ENCODE peak calls at places on chromosome 11, in five cellular contexts. One of them, this sample, is unnamed.

GRCh38 chr11:117230286-117230961 is 1.4 kb downstream of the PCSK7 start:
- DNase-seq in mesenchymal stem cell: no peak
- DNase-seq in trophoblast cell: no peak
- DNase-seq in H9: no peak
- DNase-seq in H1: no peak
- DNase-seq in this sample: no peak

GRCh38 chr11:111260761-111261160 is 15.2 kb downstream of the POU2AF2 start:
- DNase-seq in H1: no peak
- DNase-seq in H9: no peak
- DNase-seq in trophoblast cell: no peak
- DNase-seq in mesenchymal stem cell: no peak
- DNase-seq in this sample: no peak

GRCh38 chr11:17558025-17558780 is 11.1 kb downstream of the OTOG start:
- DNase-seq in H9: no peak
- DNase-seq in trophoblast cell: no peak
- DNase-seq in mesenchymal stem cell: no peak
- DNase-seq in H1: no peak
- DNase-seq in this sample: no peak

GRCh38 chr11:36012410-36012809 is 68.5 kb downstream of the LDLRAD3 start:
- DNase-seq in H9: no peak
- DNase-seq in trophoblast cell: peak; percentile 54
- DNase-seq in mesenchymal stem cell: peak; percentile 76
- DNase-seq in H1: no peak
- DNase-seq in this sample: no peak

GRCh38 chr11:17722000-17722643 is 2.8 kb downstream of the MYOD1 start:
- DNase-seq in H1: peak; percentile 65
- DNase-seq in trophoblast cell: peak; percentile 45
- DNase-seq in mesenchymal stem cell: no peak
- DNase-seq in H9: peak; percentile 73
- DNase-seq in this sample: no peak

GRCh38 chr11:76562541-76562940 is 108.0 kb downstream of the LRRC32 start:
- DNase-seq in trophoblast cell: no peak
- DNase-seq in H9: no peak
- DNase-seq in H1: no peak
- DNase-seq in mesenchymal stem cell: no peak
- DNase-seq in this sample: no peak

GRCh38 chr11:68524213-68524612 is 63.7 kb downstream of the PPP6R3 start:
- DNase-seq in H1: no peak
- DNase-seq in H9: no peak
- DNase-seq in trophoblast cell: no peak
- DNase-seq in mesenchymal stem cell: no peak
- DNase-seq in this sample: no peak

GRCh38 chr11:29162490-29162889 is 854.3 kb downstream of the KCNA4 start:
- DNase-seq in H9: no peak
- DNase-seq in trophoblast cell: no peak
- DNase-seq in H1: no peak
- DNase-seq in mesenchymal stem cell: no peak
- DNase-seq in this sample: no peak

GRCh38 chr11:783581-784015 is 6.3 kb downstream of the CEND1 start:
- DNase-seq in trophoblast cell: peak; percentile 50
- DNase-seq in mesenchymal stem cell: peak; percentile 86
- DNase-seq in H9: peak; percentile 99
- DNase-seq in H1: peak; percentile 93
- DNase-seq in this sample: peak; percentile 70

GRCh38 chr11:12724301-12725046 is 50.3 kb downstream of the TEAD1 start:
- DNase-seq in H1: peak; percentile 77
- DNase-seq in H9: peak; percentile 95
- DNase-seq in mesenchymal stem cell: peak; percentile 97
- DNase-seq in trophoblast cell: no peak
- DNase-seq in this sample: no peak
- H3K4ac ChIP-seq in H1: no peak overlapping the region
- H3K4ac ChIP-seq in H9: no peak overlapping the region
- H3K4ac ChIP-seq in mesenchymal stem cell: peak overlapping the region; percentile 99
- H3K4ac ChIP-seq in trophoblast cell: peak overlapping the region; percentile 91
- H3K4ac ChIP-seq in this sample: no peak overlapping the region

DNA sequence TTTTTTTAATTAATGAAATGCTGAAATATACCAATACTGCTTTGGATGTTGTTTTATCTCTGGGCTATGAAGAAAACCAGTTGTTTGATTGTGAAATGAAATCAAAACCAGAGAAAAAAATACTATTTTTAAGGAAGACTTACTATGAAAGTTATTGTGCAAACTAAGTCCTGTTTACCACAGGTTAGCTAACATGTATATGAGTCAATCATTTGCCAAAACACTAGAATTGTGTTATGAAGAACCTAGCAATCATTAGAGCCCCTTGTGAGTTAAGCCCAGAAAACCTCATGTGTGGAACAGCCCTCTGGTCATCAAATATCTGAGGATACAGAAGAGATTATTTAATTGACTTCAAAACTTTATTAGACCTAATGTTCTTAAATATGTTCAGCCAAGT is 83.7 kb downstream of the FAT3 start:
- DNase-seq in H1: no peak
- DNase-seq in H9: no peak
- DNase-seq in trophoblast cell: no peak
- DNase-seq in mesenchymal stem cell: no peak
- DNase-seq in this sample: no peak
- H2BK12ac ChIP-seq in H1: no peak overlapping the region
- H2BK12ac ChIP-seq in H9: no peak overlapping the region
- H2BK12ac ChIP-seq in trophoblast cell: no peak overlapping the region
- H2BK12ac ChIP-seq in mesenchymal stem cell: no peak overlapping the region
- H2BK12ac ChIP-seq in this sample: no peak overlapping the region

GRCh38 chr11:119759324-119759723 is 30.3 kb upstream of the NECTIN1 start:
- DNase-seq in trophoblast cell: no peak
- DNase-seq in mesenchymal stem cell: peak; percentile 38
- DNase-seq in H1: no peak
- DNase-seq in H9: no peak
- DNase-seq in this sample: no peak
- H3K14ac ChIP-seq in trophoblast cell: no peak overlapping the region
- H3K14ac ChIP-seq in mesenchymal stem cell: no peak overlapping the region
- H3K14ac ChIP-seq in H1: no peak overlapping the region
- H3K14ac ChIP-seq in H9: no peak overlapping the region
- H3K14ac ChIP-seq in this sample: no peak overlapping the region

GRCh38 chr11:109016724-109017123 is 351.9 kb downstream of the DDX10 start:
- DNase-seq in H1: no peak
- DNase-seq in trophoblast cell: no peak
- DNase-seq in mesenchymal stem cell: no peak
- DNase-seq in H9: no peak
- DNase-seq in this sample: no peak

GRCh38 chr11:109023029-109023428 is 358.2 kb downstream of the DDX10 start:
- DNase-seq in H1: no peak
- DNase-seq in trophoblast cell: no peak
- DNase-seq in H9: no peak
- DNase-seq in mesenchymal stem cell: no peak
- DNase-seq in this sample: no peak

GRCh38 chr11:109018639-109019038 is 353.8 kb downstream of the DDX10 start:
- DNase-seq in H1: no peak
- DNase-seq in trophoblast cell: no peak
- DNase-seq in H9: no peak
- DNase-seq in mesenchymal stem cell: no peak
- DNase-seq in this sample: no peak

GRCh38 chr11:109017489-109017888 is 352.6 kb downstream of the DDX10 start:
- DNase-seq in mesenchymal stem cell: no peak
- DNase-seq in H9: no peak
- DNase-seq in H1: no peak
- DNase-seq in trophoblast cell: no peak
- DNase-seq in this sample: no peak

GRCh38 chr11:109019342-109019936 is 354.6 kb downstream of the DDX10 start:
- DNase-seq in H1: no peak
- DNase-seq in H9: no peak
- DNase-seq in mesenchymal stem cell: no peak
- DNase-seq in trophoblast cell: no peak
- DNase-seq in this sample: no peak
- H3K4ac ChIP-seq in H1: no peak overlapping the region
- H3K4ac ChIP-seq in H9: no peak overlapping the region
- H3K4ac ChIP-seq in mesenchymal stem cell: no peak overlapping the region
- H3K4ac ChIP-seq in trophoblast cell: no peak overlapping the region
- H3K4ac ChIP-seq in this sample: no peak overlapping the region

DNA sequence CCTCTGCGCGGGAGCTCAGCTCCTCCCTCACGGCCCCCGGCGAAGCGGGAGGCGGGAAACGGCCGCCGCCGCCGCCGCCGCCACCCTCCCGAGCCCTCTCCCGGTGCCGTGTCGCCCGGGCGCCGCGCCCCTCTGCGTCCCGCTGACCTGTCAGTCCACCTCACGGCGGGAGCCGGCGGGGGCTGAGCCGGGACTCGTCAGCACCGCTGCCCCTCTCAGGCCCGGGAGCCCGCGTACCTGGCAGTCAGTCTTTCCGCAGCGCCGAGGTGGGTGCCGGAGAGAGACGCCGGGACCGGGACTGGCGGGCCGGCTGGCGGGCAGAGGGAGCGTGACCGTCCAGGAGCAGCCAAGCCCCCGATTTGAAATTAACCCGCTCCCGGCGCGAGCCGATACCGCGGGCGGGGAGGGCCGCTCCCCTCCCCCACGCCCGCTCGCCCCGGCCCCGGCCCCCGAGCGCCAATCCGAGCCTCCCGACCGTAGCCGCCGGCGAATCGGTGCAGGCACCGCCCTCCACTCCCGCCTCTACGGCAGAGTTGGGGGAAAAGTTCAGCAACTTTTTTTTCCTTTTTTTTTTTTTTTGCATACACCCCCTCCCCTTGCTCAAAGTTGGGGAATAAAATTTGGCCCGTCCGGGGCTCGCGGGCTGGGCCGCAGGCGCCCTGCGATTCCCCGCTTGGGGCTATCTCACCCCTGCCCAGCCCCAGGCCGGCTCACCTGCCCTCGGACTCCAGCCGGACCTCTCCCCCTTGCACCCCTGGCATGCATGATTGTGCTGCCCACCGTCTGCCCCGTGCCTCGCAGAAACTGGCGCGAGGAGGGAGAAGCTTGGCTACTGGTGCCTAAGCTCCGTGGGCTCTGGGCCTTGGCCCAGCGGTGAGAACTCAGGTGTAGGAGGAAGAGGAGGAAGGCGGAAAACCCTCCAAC is 777 bp upstream of the E2F8 start:
- DNase-seq in mesenchymal stem cell: no peak
- DNase-seq in H1: peak; percentile 83
- DNase-seq in trophoblast cell: no peak
- DNase-seq in H9: peak; percentile 71
- DNase-seq in this sample: peak; percentile 45
- H2BK12ac ChIP-seq in mesenchymal stem cell: no peak overlapping the region
- H2BK12ac ChIP-seq in H1: peak overlapping the region; percentile 71
- H2BK12ac ChIP-seq in trophoblast cell: no peak overlapping the region
- H2BK12ac ChIP-seq in H9: no peak overlapping the region
- H2BK12ac ChIP-seq in this sample: peak overlapping the region; percentile 76